ENCODE peak calls at places on chromosomes 7 and 10, in four cellular contexts. One of them, this sample, is unnamed.

GRCh38 chr10:111598433-111599059 is 521.7 kb downstream of the ADRA2A start:
- DNase-seq in astrocyte: peak; percentile 17
- DNase-seq in ascending aorta: peak; percentile 63
- DNase-seq in GM23338: peak; percentile 88
- DNase-seq in this sample: peak; percentile 37

GRCh38 chr7:28432105-28432504 is 19.8 kb downstream of the CREB5 start:
- DNase-seq in astrocyte: no peak
- DNase-seq in ascending aorta: peak; percentile 80
- DNase-seq in GM23338: no peak
- DNase-seq in this sample: no peak

GRCh38 chr10:20237091-20237570 is 420.9 kb downstream of the PLXDC2 start:
- DNase-seq in astrocyte: no peak
- DNase-seq in ascending aorta: no peak
- DNase-seq in GM23338: no peak
- DNase-seq in this sample: no peak

GRCh38 chr10:48452879-48453412 is 146.5 kb downstream of the MAPK8 start:
- DNase-seq in astrocyte: no peak
- DNase-seq in ascending aorta: no peak
- DNase-seq in GM23338: no peak
- DNase-seq in this sample: no peak

GRCh38 chr10:132786529-132787252 is 744 bp upstream of the NKX6-2 start:
- DNase-seq in astrocyte: no peak
- DNase-seq in ascending aorta: no peak
- DNase-seq in GM23338: no peak
- DNase-seq in this sample: no peak

GRCh38 chr7:140404565-140405080 is 765 bp downstream of the RAB19 start:
- DNase-seq in astrocyte: peak; percentile 5
- DNase-seq in ascending aorta: no peak
- DNase-seq in GM23338: no peak
- DNase-seq in this sample: no peak

GRCh38 chr10:78292987-78293865 is 259.6 kb downstream of the RPS24 start:
- DNase-seq in astrocyte: peak; percentile 19
- DNase-seq in ascending aorta: no peak
- DNase-seq in GM23338: peak; percentile 79
- DNase-seq in this sample: no peak

GRCh38 chr10:15325243-15326002 is 45.7 kb downstream of the FAM171A1 start:
- DNase-seq in astrocyte: peak; percentile 89
- DNase-seq in ascending aorta: no peak
- DNase-seq in GM23338: no peak
- DNase-seq in this sample: no peak

GRCh38 chr10:86312701-86313270 is 53.8 kb downstream of the GRID1 start:
- DNase-seq in astrocyte: no peak
- DNase-seq in ascending aorta: peak; percentile 30
- DNase-seq in GM23338: peak; percentile 27
- DNase-seq in this sample: no peak

GRCh38 chr7:23470290-23471089 is at the start of gene IGF2BP3:
- DNase-seq in astrocyte: peak; percentile 92
- DNase-seq in ascending aorta: no peak
- DNase-seq in GM23338: peak; percentile 97
- DNase-seq in this sample: no peak

GRCh38 chr7:51062222-51062987 is 254.2 kb downstream of the COBL start:
- DNase-seq in astrocyte: no peak
- DNase-seq in ascending aorta: no peak
- DNase-seq in GM23338: no peak
- DNase-seq in this sample: no peak

GRCh38 chr10:108184129-108184528 is 1019.6 kb upstream of the SORCS1 start:
- DNase-seq in astrocyte: no peak
- DNase-seq in ascending aorta: no peak
- DNase-seq in GM23338: no peak
- DNase-seq in this sample: no peak

GRCh38 chr10:72292223-72292691 is 18.5 kb downstream of the DDIT4 start:
- DNase-seq in astrocyte: peak; percentile 35
- DNase-seq in ascending aorta: no peak
- DNase-seq in GM23338: no peak
- DNase-seq in this sample: no peak

GRCh38 chr7:105027176-105027853 is 13.3 kb downstream of the KMT2E start:
- DNase-seq in astrocyte: no peak
- DNase-seq in ascending aorta: no peak
- DNase-seq in GM23338: no peak
- DNase-seq in this sample: no peak

GRCh38 chr10:665579-666091 is 23.8 kb downstream of the DIP2C start:
- DNase-seq in astrocyte: no peak
- DNase-seq in ascending aorta: peak; percentile 80
- DNase-seq in GM23338: no peak
- DNase-seq in this sample: peak; percentile 73

GRCh38 chr7:91182819-91183405 is 81.3 kb upstream of the FZD1 start:
- DNase-seq in astrocyte: peak; percentile 98
- DNase-seq in ascending aorta: no peak
- DNase-seq in GM23338: no peak
- DNase-seq in this sample: no peak

GRCh38 chr7:98148607-98149006 is 41.9 kb downstream of the LMTK2 start:
- DNase-seq in astrocyte: no peak
- DNase-seq in ascending aorta: no peak
- DNase-seq in GM23338: no peak
- DNase-seq in this sample: no peak

GRCh38 chr7:101432316-101432715 is 69.6 kb downstream of the COL26A1 start:
- DNase-seq in astrocyte: no peak
- DNase-seq in ascending aorta: no peak
- DNase-seq in GM23338: no peak
- DNase-seq in this sample: no peak

GRCh38 chr7:101433688-101434087 is 71.0 kb downstream of the COL26A1 start:
- DNase-seq in astrocyte: no peak
- DNase-seq in ascending aorta: no peak
- DNase-seq in GM23338: no peak
- DNase-seq in this sample: no peak

GRCh38 chr7:101436857-101437576 is 74.3 kb downstream of the COL26A1 start:
- DNase-seq in astrocyte: no peak
- DNase-seq in ascending aorta: no peak
- DNase-seq in GM23338: peak; percentile 93
- DNase-seq in this sample: no peak

GRCh38 chr7:101435461-101436225 is 73.0 kb downstream of the COL26A1 start:
- DNase-seq in astrocyte: no peak
- DNase-seq in ascending aorta: no peak
- DNase-seq in GM23338: peak; percentile 41
- DNase-seq in this sample: no peak

GRCh38 chr7:101436226-101436745 is 73.6 kb downstream of the COL26A1 start:
- DNase-seq in astrocyte: no peak
- DNase-seq in ascending aorta: no peak
- DNase-seq in GM23338: no peak
- DNase-seq in this sample: no peak
- TF ChIP-seq CTCF in astrocyte: no peak
- TF ChIP-seq CTCF in ascending aorta: no peak
- TF ChIP-seq CTCF in GM23338: no peak
- TF ChIP-seq CTCF in this sample: no peak

DNA sequence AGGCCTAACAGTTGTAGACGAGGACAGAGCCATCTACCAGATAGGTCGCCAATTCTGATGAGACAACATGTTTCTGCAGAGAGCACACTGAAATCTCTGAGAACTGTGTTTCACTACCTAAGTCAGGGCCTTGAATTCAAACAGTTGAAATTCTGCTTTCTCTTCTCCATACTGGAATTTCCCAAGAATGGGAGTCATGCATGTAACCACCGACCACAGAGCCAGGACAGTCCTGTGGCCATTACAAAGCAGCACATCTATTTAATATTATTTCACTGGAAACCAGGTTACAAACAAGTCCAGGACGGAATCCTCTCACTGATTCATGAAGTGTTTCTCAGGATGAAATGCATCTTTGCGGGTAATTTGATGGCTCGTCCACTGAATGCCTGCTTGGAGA is 62.0 kb upstream of the ST8SIA6 start:
- DNase-seq in astrocyte: peak; percentile 76
- DNase-seq in ascending aorta: no peak
- DNase-seq in GM23338: no peak
- DNase-seq in this sample: no peak
- H3K27ac ChIP-seq in astrocyte: no peak overlapping the region
- H3K27ac ChIP-seq in ascending aorta: no peak overlapping the region
- H3K27ac ChIP-seq in GM23338: no peak overlapping the region
- H3K27ac ChIP-seq in this sample: no peak overlapping the region

DNA sequence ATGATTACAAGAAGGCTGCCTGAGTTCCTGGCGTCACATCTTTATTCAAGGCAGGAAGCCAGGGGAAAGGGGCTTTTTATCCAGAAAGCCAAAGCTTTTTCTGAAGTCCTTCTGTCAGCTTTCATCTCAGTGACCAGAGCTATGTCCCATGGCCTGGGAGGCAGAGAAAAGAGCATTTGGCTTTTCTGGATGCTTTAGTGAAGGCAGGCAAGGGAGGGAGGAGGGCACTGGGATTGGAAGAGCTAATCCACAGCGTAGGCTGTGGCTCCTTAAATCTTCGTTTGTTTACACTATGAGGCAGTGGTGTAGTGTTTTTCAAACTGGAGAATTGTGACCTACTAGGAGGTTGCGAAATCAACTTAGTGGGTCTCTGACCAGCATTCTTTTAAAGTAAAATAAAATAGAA is 14.3 kb downstream of the CRYGN start:
- DNase-seq in astrocyte: peak; percentile 78
- DNase-seq in ascending aorta: no peak
- DNase-seq in GM23338: no peak
- DNase-seq in this sample: peak; percentile 58
- H3K4me1 ChIP-seq in astrocyte: peaks cover 39% of the 10 kb centered on the region
- H3K4me1 ChIP-seq in ascending aorta: peaks cover 24% of the 10 kb centered on the region
- H3K4me1 ChIP-seq in GM23338: peaks cover 25% of the 10 kb centered on the region
- H3K4me1 ChIP-seq in this sample: peaks cover 5% of the 10 kb centered on the region

GRCh38 chr7:134907639-134908038 is 78.7 kb upstream of the AGBL3 start:
- DNase-seq in astrocyte: peak; percentile 79
- DNase-seq in ascending aorta: no peak
- DNase-seq in GM23338: no peak
- DNase-seq in this sample: peak; percentile 62

GRCh38 chr7:134907000-134907399 is 79.3 kb upstream of the AGBL3 start:
- DNase-seq in astrocyte: no peak
- DNase-seq in ascending aorta: no peak
- DNase-seq in GM23338: no peak
- DNase-seq in this sample: no peak

GRCh38 chr7:134903073-134903790 is 83.1 kb upstream of the AGBL3 start:
- DNase-seq in astrocyte: peak; percentile 77
- DNase-seq in ascending aorta: no peak
- DNase-seq in GM23338: no peak
- DNase-seq in this sample: no peak

GRCh38 chr7:134908289-134908688 is 78.0 kb upstream of the AGBL3 start:
- DNase-seq in astrocyte: peak; percentile 68
- DNase-seq in ascending aorta: no peak
- DNase-seq in GM23338: no peak
- DNase-seq in this sample: no peak

GRCh38 chr7:134905375-134905774 is 80.9 kb upstream of the AGBL3 start:
- DNase-seq in astrocyte: peak; percentile 94
- DNase-seq in ascending aorta: peak; percentile 88
- DNase-seq in GM23338: no peak
- DNase-seq in this sample: no peak
- TF ChIP-seq CTCF in astrocyte: peak; percentile 6
- TF ChIP-seq CTCF in ascending aorta: peak; percentile 34
- TF ChIP-seq CTCF in GM23338: no peak
- TF ChIP-seq CTCF in this sample: no peak

GRCh38 chr10:75658496-75658895 is 227.1 kb downstream of the LRMDA start:
- DNase-seq in astrocyte: no peak
- DNase-seq in ascending aorta: no peak
- DNase-seq in GM23338: no peak
- DNase-seq in this sample: no peak

GRCh38 chr10:75658915-75659314 is 227.5 kb downstream of the LRMDA start:
- DNase-seq in astrocyte: no peak
- DNase-seq in ascending aorta: no peak
- DNase-seq in GM23338: no peak
- DNase-seq in this sample: no peak

GRCh38 chr10:75655791-75656451 is 224.5 kb downstream of the LRMDA start:
- DNase-seq in astrocyte: peak; percentile 86
- DNase-seq in ascending aorta: peak; percentile 69
- DNase-seq in GM23338: no peak
- DNase-seq in this sample: no peak

GRCh38 chr10:75658036-75658435 is 226.6 kb downstream of the LRMDA start:
- DNase-seq in astrocyte: no peak
- DNase-seq in ascending aorta: no peak
- DNase-seq in GM23338: no peak
- DNase-seq in this sample: no peak

DNA sequence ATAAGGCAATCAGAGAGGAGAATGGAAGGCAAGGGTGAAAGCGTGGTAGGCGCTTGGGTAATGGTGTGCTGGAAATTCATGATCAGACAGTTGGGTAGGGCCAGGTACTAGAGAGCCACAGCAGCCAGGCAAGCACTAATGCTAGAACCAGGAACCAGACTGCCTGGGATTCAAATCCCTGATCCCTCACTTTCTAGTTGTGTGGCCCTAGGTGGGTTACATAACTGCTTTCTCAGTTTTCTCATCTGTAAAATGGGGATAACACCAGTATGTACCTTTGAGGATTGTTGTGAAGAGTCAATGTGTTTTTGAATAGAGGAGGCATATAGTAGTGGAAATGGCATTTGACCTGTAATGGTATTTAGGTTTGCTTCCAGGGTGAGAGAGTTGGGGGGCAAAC is 225.9 kb downstream of the LRMDA start:
- DNase-seq in astrocyte: no peak
- DNase-seq in ascending aorta: no peak
- DNase-seq in GM23338: no peak
- DNase-seq in this sample: no peak
- H3K27ac ChIP-seq in astrocyte: no peak overlapping the region
- H3K27ac ChIP-seq in ascending aorta: no peak overlapping the region
- H3K27ac ChIP-seq in GM23338: no peak overlapping the region
- H3K27ac ChIP-seq in this sample: no peak overlapping the region